ENCODE peak calls at places on chromosomes 7 and 10, in nine cellular contexts. A, I, D, P, C, J, W, K and R are unnamed samples.

GRCh38 chr10:62076872-62077271 is 175.4 kb downstream of the ARID5B start:
- DNase-seq in W (peak), K (no peak), J (peak), C (no peak), P (no peak), A (no peak), D (peak), I (peak), R (no peak)

GRCh38 chr10:48406204-48406603 is 99.7 kb downstream of the MAPK8 start:
- DNase-seq in C (no peak), I (peak), W (peak), J (peak), A (no peak), K (no peak), P (peak), D (peak), R (no peak)

GRCh38 chr7:31192996-31193395 is 140.9 kb downstream of the ADCYAP1R1 start:
- DNase-seq in D (peak), P (peak), J (peak), A (no peak), I (peak), W (peak), K (no peak), C (peak), R (no peak)

GRCh38 chr10:113454341-113455061 is 98.4 kb upstream of the HABP2 start:
- DNase-seq in W (peak), K (peak), D (peak), J (peak), A (peak), I (peak), C (peak), P (peak), R (no peak)

GRCh38 chr10:28587270-28587969 is 54.5 kb downstream of the WAC start:
- DNase-seq in A (no peak), P (peak), K (no peak), C (no peak), J (peak), W (peak), D (peak), I (no peak), R (no peak)

GRCh38 chr7:43577485-43577951 is 5.4 kb upstream of the STK17A start:
- DNase-seq in K (no peak), C (no peak), D (peak), I (peak), A (no peak), W (peak), J (no peak), P (peak), R (no peak)

GRCh38 chr10:50373821-50374501 is 122.6 kb upstream of the ASAH2 start:
- DNase-seq in J (peak), K (no peak), A (no peak), P (no peak), I (no peak), W (peak), C (no peak), D (peak), R (no peak)

GRCh38 chr7:117067322-117067721 is 114.0 kb downstream of the ST7 start:
- DNase-seq in K (no peak), A (no peak), W (no peak), I (no peak), D (no peak), P (no peak), C (no peak), J (peak), R (no peak)

GRCh38 chr7:3371601-3372000 is 70.5 kb downstream of the SDK1 start:
- DNase-seq in P (no peak), D (no peak), K (no peak), W (no peak), A (no peak), C (no peak), I (no peak), J (no peak), R (no peak)

GRCh38 chr7:151435971-151436370 is 4.0 kb downstream of the CRYGN start:
- DNase-seq in W (no peak), C (no peak), I (no peak), D (no peak), A (no peak), K (no peak), J (no peak), P (no peak), R (no peak)

GRCh38 chr7:151883872-151884271 is 7.0 kb upstream of the PRKAG2 start:
- DNase-seq in P (no peak), C (no peak), W (no peak), A (peak), I (no peak), K (no peak), D (no peak), J (no peak), R (no peak)

GRCh38 chr10:102538811-102539210 is 35.0 kb downstream of the SUFU start:
- DNase-seq in K (no peak), W (no peak), C (no peak), A (peak), D (no peak), I (no peak), P (no peak), J (no peak), R (no peak)

GRCh38 chr7:107687656-107688055 is 27.0 kb downstream of the SLC26A4 start:
- DNase-seq in D (no peak), P (no peak), J (peak), K (no peak), C (no peak), W (peak), I (peak), A (no peak), R (no peak)

GRCh38 chr10:71573562-71574300 is 145.8 kb downstream of the C10orf105 start:
- DNase-seq in W (no peak), J (no peak), I (no peak), K (no peak), C (no peak), A (no peak), D (no peak), P (no peak), R (no peak)

GRCh38 chr7:107501593-107501992 is 31.7 kb downstream of the GPR22 start:
- DNase-seq in A (no peak), C (peak), W (peak), D (peak), K (peak), P (peak), J (peak), I (peak), R (no peak)

GRCh38 chr7:54810401-54810800 is 51.4 kb upstream of the SEC61G start:
- DNase-seq in I (no peak), C (no peak), K (no peak), P (no peak), D (peak), A (no peak), J (peak), W (peak), R (no peak)

GRCh38 chr10:31745612-31746376 is 182.8 kb downstream of the ARHGAP12 start:
- DNase-seq in J (peak), W (peak), C (no peak), P (peak), I (peak), A (no peak), K (no peak), D (peak), R (no peak)

GRCh38 chr7:30938435-30939316 is 25.1 kb upstream of the GHRHR start:
- DNase-seq in I (peak), P (peak), J (peak), C (peak), K (peak), D (peak), W (peak), A (peak), R (peak)

GRCh38 chr10:113617086-113617485 is 46.8 kb downstream of the NRAP start:
- DNase-seq in C (no peak), P (no peak), K (no peak), W (no peak), D (no peak), I (no peak), A (no peak), J (no peak), R (no peak)

GRCh38 chr10:21510218-21511070 is 15.0 kb downstream of the SKIDA1 start:
- DNase-seq in K (no peak), J (peak), A (no peak), P (no peak), I (no peak), W (no peak), D (no peak), C (no peak), R (no peak)

GRCh38 chr10:29554660-29555059 is 80.1 kb downstream of the SVIL start:
- DNase-seq in W (peak), J (peak), A (no peak), C (no peak), K (no peak), I (no peak), P (peak), D (no peak), R (no peak)

GRCh38 chr10:92420554-92421275 is 129.7 kb downstream of the MARCHF5 start:
- DNase-seq in C (no peak), J (peak), W (no peak), K (no peak), A (no peak), I (no peak), P (no peak), D (no peak), R (no peak)
- H3K4me3 ChIP-seq in C (peak), J (peak), W (no peak), K (no peak), A (peak), I (peak), P (no peak), D (peak), R (no peak)

DNA sequence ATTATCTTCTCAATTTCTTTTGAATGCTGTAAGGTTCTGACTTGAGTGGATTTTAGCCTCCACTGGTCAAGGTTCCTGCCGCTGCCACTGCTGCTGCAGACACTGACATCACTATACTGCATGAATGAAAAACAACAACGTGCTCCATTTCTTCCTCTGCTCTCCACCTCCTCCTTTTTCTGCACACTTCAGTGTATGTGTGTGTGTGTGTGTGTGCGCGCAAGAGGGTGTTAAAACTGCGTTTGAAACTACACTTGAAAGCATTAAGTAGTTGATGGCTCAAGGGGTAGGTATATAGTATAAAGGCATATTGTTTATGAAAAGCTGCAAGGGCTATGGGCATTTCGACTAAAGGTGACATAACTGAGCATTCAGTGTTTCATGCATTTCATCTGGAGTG is 3.5 kb downstream of the GLCCI1 start:
- DNase-seq in K (peak), W (peak), A (no peak), P (peak), D (no peak), C (no peak), J (no peak), I (no peak), R (no peak)
- H3K4me3 ChIP-seq in K (peak), W (no peak), A (peak), P (peak), D (no peak), C (no peak), J (no peak), I (no peak), R (peak)

DNA sequence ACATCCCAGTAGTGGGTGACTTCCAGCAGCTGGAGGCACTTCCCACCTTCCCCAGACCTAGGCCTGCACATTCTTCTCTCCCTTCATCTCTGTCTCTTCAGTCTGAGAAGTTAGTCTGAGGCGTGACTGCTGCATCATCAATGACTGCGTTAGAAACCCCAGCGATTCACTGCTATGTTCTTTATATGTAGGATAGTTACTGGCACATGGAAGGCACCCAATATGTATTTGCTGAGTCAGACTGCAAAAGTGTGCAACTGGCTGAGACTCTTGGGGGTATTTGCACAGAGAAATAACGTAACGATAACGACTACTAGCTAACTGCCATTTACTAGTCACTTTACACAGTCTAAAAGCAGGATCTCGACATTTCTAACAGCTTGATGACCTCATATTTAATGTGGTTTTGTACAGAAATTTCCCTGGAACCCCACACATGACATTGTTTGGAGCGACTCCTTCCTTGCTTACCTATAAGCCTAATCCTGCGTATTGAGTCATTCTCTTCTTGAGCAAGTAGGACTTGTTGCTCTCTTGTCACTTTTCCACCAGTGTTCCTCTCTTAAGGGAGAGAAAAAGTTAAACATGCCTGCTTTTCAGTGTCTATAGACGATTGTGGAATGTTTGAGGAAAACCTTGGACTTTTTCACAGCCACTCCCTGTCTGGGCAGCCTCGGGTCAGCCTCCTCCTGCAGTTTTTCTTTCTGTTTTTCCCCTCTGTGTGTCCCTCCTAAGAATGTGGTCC is 45.5 kb downstream of the THNSL1 start:
- DNase-seq in I (peak), K (no peak), W (peak), J (peak), A (no peak), P (no peak), D (peak), C (no peak), R (no peak)
- H3K4me3 ChIP-seq in I (no peak), K (no peak), W (no peak), J (peak), A (peak), P (no peak), D (peak), C (peak), R (no peak)

GRCh38 chr7:121282129-121282528 is 46.7 kb upstream of the WNT16 start:
- DNase-seq in D (no peak), J (no peak), K (no peak), C (no peak), I (no peak), A (no peak), W (no peak), P (no peak), R (no peak)
- H3K4me3 ChIP-seq in D (no peak), J (no peak), K (no peak), C (no peak), I (no peak), A (no peak), W (no peak), P (no peak), R (no peak)

DNA sequence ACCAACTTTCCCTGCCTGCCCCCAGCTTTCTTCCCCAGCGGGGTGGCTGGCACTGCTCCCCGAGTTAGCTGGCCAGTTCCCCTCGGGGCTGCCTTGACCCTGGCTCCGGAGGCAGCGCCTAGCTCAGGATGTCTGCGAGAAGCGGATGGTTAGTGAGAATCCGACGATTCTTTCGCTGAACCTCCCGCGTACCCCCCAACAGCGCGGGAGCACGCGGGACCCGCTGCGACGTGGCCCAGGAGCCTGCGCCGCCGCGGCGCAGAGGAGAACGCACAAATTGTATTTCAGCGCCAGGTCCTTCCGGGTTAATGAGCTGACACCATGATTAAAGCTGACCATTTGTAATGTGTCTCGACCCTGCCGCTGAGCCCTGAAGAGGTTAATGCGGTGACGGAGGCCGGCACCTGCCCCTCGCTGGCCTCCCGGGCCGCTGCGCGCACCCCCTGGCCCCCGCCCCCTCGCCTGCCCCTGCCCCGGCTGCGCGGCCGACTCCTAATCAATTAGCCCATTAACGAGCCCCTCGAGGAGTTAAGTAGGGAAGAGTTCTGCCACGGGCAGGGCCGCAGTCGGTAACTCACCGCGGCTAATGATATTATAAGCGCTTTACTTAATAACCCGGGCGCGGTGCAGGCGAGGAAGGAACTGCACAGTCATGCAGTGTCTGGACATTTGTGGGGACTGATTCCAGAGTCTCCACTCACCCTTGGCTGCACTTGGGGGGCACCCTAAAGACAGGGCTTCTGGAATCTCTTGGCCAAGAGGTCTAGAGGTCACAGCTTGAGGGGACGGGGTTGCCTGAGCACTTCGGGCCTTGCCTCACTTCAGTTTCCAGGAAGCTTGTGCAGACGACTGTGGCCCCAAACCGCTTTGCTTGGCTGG is 1.7 kb upstream of the HMX2 start:
- DNase-seq in D (no peak), W (no peak), C (no peak), P (no peak), J (peak), I (no peak), K (no peak), A (no peak), R (no peak)
- H3K4me3 ChIP-seq in D (no peak), W (no peak), C (no peak), P (no peak), J (no peak), I (no peak), K (no peak), A (no peak), R (peak)

GRCh38 chr10:121772890-121773289 is 154.9 kb downstream of the ATE1 start:
- DNase-seq in C (no peak), P (no peak), A (no peak), D (peak), W (peak), J (peak), I (no peak), K (no peak), R (no peak)

GRCh38 chr10:121774404-121774803 is 153.4 kb downstream of the ATE1 start:
- DNase-seq in D (no peak), I (peak), C (no peak), P (peak), W (peak), K (no peak), A (no peak), J (peak), R (no peak)

GRCh38 chr10:121771957-121772356 is 155.9 kb downstream of the ATE1 start:
- DNase-seq in I (no peak), A (no peak), C (no peak), W (no peak), J (peak), K (no peak), D (peak), P (no peak), R (no peak)

GRCh38 chr10:121774813-121775212 is 153.0 kb downstream of the ATE1 start:
- DNase-seq in J (peak), P (no peak), C (no peak), D (no peak), A (no peak), W (peak), I (no peak), K (no peak), R (no peak)

GRCh38 chr10:121772406-121772805 is 155.4 kb downstream of the ATE1 start:
- DNase-seq in I (no peak), K (no peak), C (no peak), P (no peak), W (no peak), J (peak), A (no peak), D (peak), R (no peak)
- H3K4me3 ChIP-seq in I (no peak), K (no peak), C (no peak), P (no peak), W (no peak), J (no peak), A (no peak), D (no peak), R (no peak)

DNA sequence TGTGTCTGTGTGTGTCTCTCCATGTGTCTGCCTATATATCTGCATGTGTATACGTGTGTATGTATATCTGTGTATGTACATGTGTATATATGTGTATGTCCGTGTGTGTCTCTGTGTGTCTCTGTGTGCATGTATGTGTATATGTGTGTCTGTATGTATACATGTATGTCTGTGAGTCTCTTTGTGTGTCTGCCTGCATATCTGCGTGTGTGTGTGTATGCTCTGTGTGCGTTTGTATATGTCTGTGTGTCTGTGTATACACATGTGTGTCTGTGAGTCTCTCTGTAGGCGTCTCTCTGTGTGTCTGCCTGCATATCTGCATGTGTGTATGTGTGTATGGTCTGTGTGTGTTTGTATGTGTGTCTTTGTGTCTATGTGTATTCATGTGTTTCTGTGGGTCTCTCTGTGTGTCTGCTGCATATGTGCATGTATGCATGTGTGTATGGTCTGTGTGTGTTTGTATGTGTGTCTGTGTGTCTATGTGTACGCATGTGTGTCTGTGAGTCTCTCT is 23.7 kb upstream of the KLF6 start:
- DNase-seq in K (no peak), J (no peak), A (no peak), C (no peak), W (no peak), P (no peak), I (no peak), D (no peak), R (no peak)
- H3K4me3 ChIP-seq in K (no peak), J (no peak), A (no peak), C (no peak), W (no peak), P (no peak), I (no peak), D (no peak), R (no peak)

DNA sequence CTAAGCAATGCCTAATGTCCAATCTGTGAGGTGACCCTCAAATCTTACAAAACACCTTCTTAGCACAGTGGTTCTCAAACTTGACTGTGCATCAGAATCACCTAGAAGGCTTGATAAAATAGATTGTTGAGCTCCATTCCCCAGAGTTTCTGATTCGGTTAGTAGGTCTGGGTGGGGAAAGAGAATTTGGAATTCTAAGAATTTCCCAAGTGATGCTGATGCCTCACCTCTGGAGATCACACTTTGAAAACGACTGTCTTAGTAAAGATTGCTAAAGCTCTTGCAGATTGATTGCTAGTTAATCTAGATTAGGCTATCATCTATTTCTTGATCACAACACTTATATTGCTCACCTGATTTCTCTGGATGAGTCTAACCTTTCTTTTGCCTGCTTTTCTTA is 126.6 kb downstream of the PCLO start:
- DNase-seq in J (no peak), A (no peak), I (no peak), C (no peak), P (no peak), D (no peak), K (no peak), W (no peak), R (no peak)
- H3K4me3 ChIP-seq in J (no peak), A (no peak), I (no peak), C (no peak), P (no peak), D (no peak), K (no peak), W (no peak), R (no peak)

GRCh38 chr7:954330-955238 is at the start of gene ADAP1:
- DNase-seq in K (peak), D (peak), C (peak), A (peak), J (peak), I (peak), W (peak), P (peak), R (no peak)
- H3K4me3 ChIP-seq in K (no peak), D (peak), C (peak), A (peak), J (peak), I (peak), W (peak), P (peak), R (peak)

GRCh38 chr7:27834179-27834921 is 94.4 kb downstream of the TAX1BP1 start:
- DNase-seq in D (no peak), W (no peak), P (no peak), I (no peak), J (no peak), K (no peak), C (no peak), A (no peak), R (no peak)
- H3K4me3 ChIP-seq in D (no peak), W (no peak), P (no peak), I (no peak), J (no peak), K (no peak), C (no peak), A (no peak), R (no peak)